ENCODE peak calls at places on chromosomes 11 and 22, in six cellular contexts. P is uterus, J is pancreas, K is heart left ventricle, D is astrocyte, Z is thyroid gland. G is an unnamed sample. For H3K4me1, the result is how much of the 10 kb centered on the place peaks cover.

GRCh38 chr11:65439331-65440181 is 17.0 kb downstream of the NEAT1 start:
- DNase-seq in P (peak), J (no peak), K (no peak), D (no peak), Z (no peak), G (no peak)

GRCh38 chr11:19187101-19187500 is 14.7 kb downstream of the CSRP3 start:
- DNase-seq in P (no peak), J (no peak), K (no peak), D (peak), Z (no peak), G (no peak)

GRCh38 chr11:35173011-35173511 is 34.1 kb downstream of the CD44 start:
- DNase-seq in P (no peak), J (no peak), K (no peak), D (no peak), Z (peak), G (no peak)

GRCh38 chr11:19694796-19695345 is 17.8 kb upstream of the NAV2 start:
- DNase-seq in P (no peak), J (no peak), K (no peak), D (no peak), Z (no peak), G (no peak)

GRCh38 chr11:1561955-1562354 is 10.1 kb downstream of the DUSP8 start:
- DNase-seq in P (no peak), J (no peak), K (no peak), D (no peak), Z (no peak), G (no peak)

GRCh38 chr22:41560095-41560487 is 719 bp upstream of the CSDC2 start:
- DNase-seq in P (no peak), J (no peak), K (no peak), D (no peak), Z (no peak), G (no peak)

GRCh38 chr11:76666408-76666807 is 4.1 kb downstream of the LRRC32 start:
- DNase-seq in P (peak), J (peak), K (peak), D (no peak), Z (no peak), G (peak)

GRCh38 chr11:117921893-117922292 is 7.3 kb downstream of the TMPRSS13 start:
- DNase-seq in P (no peak), J (peak), K (no peak), D (no peak), Z (no peak), G (no peak)

GRCh38 chr11:15471028-15471708 is 356.4 kb downstream of the INSC start:
- DNase-seq in P (no peak), J (no peak), K (no peak), D (no peak), Z (no peak), G (no peak)

GRCh38 chr22:21018314-21018713 is 3.3 kb downstream of the P2RX6 start:
- DNase-seq in P (no peak), J (no peak), K (no peak), D (no peak), Z (no peak), G (no peak)

GRCh38 chr22:25510926-25511325 is 53.5 kb upstream of the GRK3 start:
- DNase-seq in P (no peak), J (no peak), K (no peak), D (no peak), Z (no peak), G (no peak)

GRCh38 chr22:25511725-25512124 is 52.8 kb upstream of the GRK3 start:
- DNase-seq in P (no peak), J (no peak), K (no peak), D (no peak), Z (no peak), G (no peak)

GRCh38 chr22:25508161-25508560 is 56.3 kb upstream of the GRK3 start:
- DNase-seq in P (no peak), J (no peak), K (no peak), D (no peak), Z (no peak), G (no peak)

GRCh38 chr22:25508761-25509321 is 55.6 kb upstream of the GRK3 start:
- DNase-seq in P (no peak), J (no peak), K (no peak), D (no peak), Z (no peak), G (no peak)

GRCh38 chr22:25509391-25509791 is 55.1 kb upstream of the GRK3 start:
- DNase-seq in P (peak), J (no peak), K (no peak), D (peak), Z (peak), G (no peak)
- H3K4me1 ChIP-seq in P (under half), J (under half), K (under half), D (under half), Z (under half), G (under half)

DNA sequence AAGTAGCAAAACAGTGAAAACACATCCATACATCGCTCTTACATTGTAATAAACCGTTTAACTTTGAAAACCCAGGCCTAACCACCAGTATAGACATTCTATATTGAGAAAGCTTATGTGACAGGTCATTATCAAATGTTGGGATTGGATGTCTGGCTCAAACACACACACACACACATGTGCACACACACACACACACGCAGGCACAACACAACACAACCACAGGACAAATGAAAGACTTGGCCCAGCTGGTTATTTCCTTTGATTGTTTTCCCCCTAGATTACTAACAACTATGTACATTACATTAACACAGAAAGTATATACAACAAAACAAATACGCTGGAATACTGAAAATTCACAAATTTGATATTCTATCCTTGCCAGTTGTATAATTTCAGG is 119.7 kb downstream of the APOL5 start:
- DNase-seq in P (no peak), J (no peak), K (no peak), D (no peak), Z (no peak), G (no peak)
- H3K4me3 ChIP-seq in P (no peak), J (no peak), K (no peak), D (peak), Z (no peak), G (peak)

DNA sequence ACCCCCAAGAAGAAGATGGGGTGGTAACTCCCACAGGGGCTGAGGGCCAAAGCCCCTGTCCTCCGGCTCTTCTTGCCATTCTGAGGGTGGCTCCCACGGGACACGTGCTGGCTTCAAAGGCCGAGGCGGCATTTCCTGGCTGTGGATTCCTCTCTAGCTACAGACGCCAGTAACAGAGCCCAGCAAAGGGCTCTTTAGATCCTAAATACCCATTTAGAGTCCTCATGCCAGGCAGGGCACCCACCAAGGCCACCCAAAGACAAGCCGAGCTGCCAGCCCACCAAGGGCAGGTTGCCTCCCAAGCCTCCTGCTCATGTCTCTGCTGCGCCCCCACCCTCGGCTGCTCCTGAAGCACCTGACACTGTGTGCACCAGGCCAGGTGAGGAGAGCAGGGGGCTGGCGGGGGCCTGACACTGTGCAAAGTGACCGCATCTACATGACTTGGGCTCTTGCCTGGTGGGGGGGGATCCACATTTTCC is 5.7 kb downstream of the LRFN4 start:
- DNase-seq in P (no peak), J (peak), K (peak), D (no peak), Z (no peak), G (no peak)
- H3K4me1 ChIP-seq in P (under half), J (under half), K (under half), D (under half), Z (under half), G (under half)

GRCh38 chr22:35729309-35729698 is 11.6 kb downstream of the APOL5 start:
- DNase-seq in P (no peak), J (no peak), K (no peak), D (no peak), Z (no peak), G (no peak)

GRCh38 chr22:35726933-35727332 is 9.3 kb downstream of the APOL5 start:
- DNase-seq in P (no peak), J (no peak), K (no peak), D (no peak), Z (no peak), G (no peak)

GRCh38 chr22:35727436-35727835 is 9.8 kb downstream of the APOL5 start:
- DNase-seq in P (no peak), J (no peak), K (no peak), D (no peak), Z (no peak), G (no peak)

GRCh38 chr22:35726398-35726797 is 8.7 kb downstream of the APOL5 start:
- DNase-seq in P (no peak), J (no peak), K (no peak), D (no peak), Z (no peak), G (no peak)

GRCh38 chr22:35728639-35729308 is 11.1 kb downstream of the APOL5 start:
- DNase-seq in P (no peak), J (no peak), K (no peak), D (no peak), Z (no peak), G (no peak)
- H3K4me3 ChIP-seq in P (no peak), J (no peak), K (no peak), D (no peak), Z (no peak), G (no peak)

GRCh38 chr11:59184876-59185275 is 12.9 kb downstream of the DTX4 start:
- DNase-seq in P (no peak), J (no peak), K (no peak), D (no peak), Z (no peak), G (no peak)
- H3K4me1 ChIP-seq in P (under half), J (under half), K (under half), D (under half), Z (under half), G (under half)

DNA sequence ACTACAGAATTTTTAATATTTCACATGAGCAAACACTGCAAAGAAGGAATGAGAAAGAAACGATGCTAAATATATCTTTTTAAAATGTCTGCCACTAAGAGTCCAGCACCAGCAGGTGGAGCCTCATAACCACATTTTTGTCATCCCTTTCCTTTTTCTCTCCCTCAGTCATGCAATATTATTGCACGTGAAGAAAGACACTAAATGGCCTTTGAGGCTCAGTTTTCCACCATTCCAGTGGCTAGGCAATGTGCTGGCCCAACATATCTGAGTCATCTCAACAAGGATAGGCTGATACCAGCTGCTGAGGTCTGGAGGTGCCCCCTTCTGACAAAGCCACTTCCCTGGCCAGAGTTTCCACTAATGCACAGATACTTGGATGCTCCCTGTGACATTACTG is 1.8 kb downstream of the ALKBH8 start:
- DNase-seq in P (peak), J (no peak), K (no peak), D (peak), Z (peak), G (no peak)
- H3K4me3 ChIP-seq in P (no peak), J (no peak), K (no peak), D (no peak), Z (no peak), G (no peak)

G was measured in SJSA1.